ENCODE peak calls at places on chromosomes 13 and 19, in six cellular contexts. H is HepG2, N is K562, C is GM12878, K is upper lobe of left lung, V is A549. Q is an unnamed sample.

GRCh38 chr19:10871711-10872550 is 578 bp downstream of the CARM1 start:
- ATAC-seq in H (peak), N (peak), C (peak), K (no peak), V (peak), Q (peak)

GRCh38 chr13:51249767-51250741 is 27.9 kb downstream of the FAM124A start:
- ATAC-seq in H (peak), N (peak), C (peak), K (no peak), V (peak), Q (no peak)

GRCh38 chr13:32001392-32001768 is 30.2 kb upstream of the FRY start:
- ATAC-seq in H (peak), N (peak), C (peak), K (peak), V (peak), Q (peak)

GRCh38 chr19:42148270-42148669 is 16.0 kb upstream of the POU2F2 start:
- ATAC-seq in H (no peak), N (no peak), C (no peak), K (no peak), V (no peak), Q (no peak)

GRCh38 chr19:11256189-11256588 is 6.1 kb downstream of the DOCK6 start:
- ATAC-seq in H (peak), N (no peak), C (peak), K (no peak), V (no peak), Q (peak)

GRCh38 chr19:38049105-38049649 is 142.2 kb downstream of the SIPA1L3 start:
- ATAC-seq in H (no peak), N (no peak), C (peak), K (peak), V (no peak), Q (no peak)

GRCh38 chr13:80379245-80379644 is 38.3 kb upstream of the SPRY2 start:
- ATAC-seq in H (no peak), N (no peak), C (no peak), K (no peak), V (peak), Q (no peak)

GRCh38 chr13:49220856-49221614 is 897 bp downstream of the MLNR start:
- ATAC-seq in H (no peak), N (no peak), C (no peak), K (peak), V (no peak), Q (peak)

GRCh38 chr13:84706004-84706710 is 823.9 kb upstream of the SLITRK1 start:
- ATAC-seq in H (no peak), N (no peak), C (no peak), K (no peak), V (no peak), Q (no peak)

GRCh38 chr13:32443111-32443510 is 15.2 kb upstream of the N4BP2L1 start:
- ATAC-seq in H (peak), N (peak), C (peak), K (no peak), V (peak), Q (no peak)

GRCh38 chr19:35869327-35870123 is 1.2 kb downstream of the APLP1 start:
- ATAC-seq in H (peak), N (peak), C (peak), K (peak), V (peak), Q (peak)

GRCh38 chr13:21557995-21558394 is 46.0 kb downstream of the MICU2 start:
- ATAC-seq in H (peak), N (peak), C (peak), K (no peak), V (peak), Q (no peak)

GRCh38 chr19:33090179-33090578 is 9.2 kb downstream of the GPATCH1 start:
- ATAC-seq in H (no peak), N (no peak), C (no peak), K (no peak), V (no peak), Q (no peak)

GRCh38 chr13:41621716-41622508 is 164.6 kb downstream of the RGCC start:
- ATAC-seq in H (no peak), N (no peak), C (no peak), K (peak), V (no peak), Q (peak)

GRCh38 chr19:16361254-16361653 is 36.6 kb downstream of the KLF2 start:
- ATAC-seq in H (no peak), N (no peak), C (no peak), K (peak), V (no peak), Q (peak)
- TF ChIP-seq EP300 in H (no peak), N (no peak), C (no peak), K (no peak), V (no peak), Q (no peak)

DNA sequence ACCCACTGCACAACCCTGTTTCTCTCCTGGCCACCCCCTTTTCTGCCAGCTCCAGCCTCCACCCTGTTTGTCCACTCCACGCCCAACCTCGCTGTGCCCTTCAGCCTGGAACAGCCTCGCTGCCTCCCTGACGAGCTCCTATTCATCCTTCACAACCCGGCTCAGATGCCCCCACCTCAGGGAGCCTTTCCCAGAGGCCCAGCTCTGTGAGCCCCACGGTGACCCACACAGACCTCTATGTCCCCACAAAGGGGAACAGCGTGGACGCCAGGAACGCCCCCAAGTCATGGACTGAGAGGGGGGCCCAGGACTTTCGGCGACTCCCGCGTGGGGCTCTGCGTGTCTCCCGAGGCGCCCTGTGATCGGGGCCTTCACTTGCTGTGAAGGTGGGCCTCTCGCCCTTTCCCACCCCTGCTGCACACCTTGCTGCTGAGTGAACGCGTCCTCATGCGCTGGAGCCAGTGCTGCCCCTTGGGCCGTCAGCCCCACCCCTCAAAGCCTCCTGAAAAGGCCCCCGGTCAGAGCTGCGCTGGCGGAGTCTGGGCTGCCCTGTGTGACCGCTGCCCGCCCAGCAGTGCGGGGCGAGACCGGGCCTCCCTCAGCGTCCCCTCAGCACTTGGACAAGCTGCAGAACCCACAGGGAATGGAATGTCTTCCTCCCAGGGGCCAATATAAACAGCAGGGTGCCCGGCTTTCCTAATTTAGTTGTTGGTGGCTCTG is 40.0 kb downstream of the ADPRHL1 start:
- ATAC-seq in H (peak), N (no peak), C (no peak), K (no peak), V (no peak), Q (peak)
- TF ChIP-seq EP300 in H (no peak), N (no peak), C (no peak), K (no peak), V (no peak), Q (no peak)

DNA sequence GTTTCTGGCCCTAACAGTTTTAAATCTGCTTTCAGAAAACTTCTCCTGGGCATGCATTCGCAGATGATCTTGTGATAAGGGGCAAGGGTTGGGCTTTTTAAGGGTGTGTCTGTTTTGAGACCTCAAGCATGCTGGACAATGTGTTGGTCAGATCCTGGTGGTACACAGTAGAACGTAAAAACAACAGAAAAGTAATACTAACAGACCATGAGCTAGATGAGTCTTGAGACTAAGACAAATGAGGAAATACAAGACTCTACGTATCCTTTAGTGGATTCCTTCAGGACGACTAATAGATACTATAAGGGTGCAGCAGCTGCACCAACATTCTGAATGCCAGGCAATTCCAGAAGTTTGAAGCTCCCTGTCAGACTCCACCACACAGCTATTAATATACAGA is 237.6 kb downstream of the DNAJC15 start:
- ATAC-seq in H (no peak), N (no peak), C (no peak), K (no peak), V (peak), Q (no peak)
- TF ChIP-seq EP300 in H (no peak), N (no peak), C (no peak), K (no peak), V (no peak), Q (no peak)

GRCh38 chr13:73082471-73082870 is 23.7 kb downstream of the KLF5 start:
- ATAC-seq in H (no peak), N (no peak), C (no peak), K (no peak), V (no peak), Q (no peak)
- TF ChIP-seq EP300 in H (no peak), N (no peak), C (no peak), K (no peak), V (no peak), Q (no peak)

GRCh38 chr13:34321986-34322385 is 504.0 kb downstream of the RFC3 start:
- ATAC-seq in H (no peak), N (no peak), C (no peak), K (no peak), V (no peak), Q (no peak)
- TF ChIP-seq EP300 in H (no peak), N (no peak), C (no peak), K (no peak), V (no peak), Q (no peak)

GRCh38 chr13:74444877-74445479 is 310.8 kb upstream of the KLF12 start:
- ATAC-seq in H (no peak), N (no peak), C (no peak), K (no peak), V (no peak), Q (no peak)
- TF ChIP-seq EP300 in H (no peak), N (no peak), C (no peak), K (no peak), V (no peak), Q (no peak)

Q was measured in gastroesophageal sphincter.